ENCODE peak calls at places on chromosomes 3 and 15, in seven cellular contexts. E is GM23248, L is T-helper 17 cell, V is fibroblast of the aortic adventitia, R is left cardiac atrium, K is HEK293T, T is GF-D8. Q is an unnamed sample.

GRCh38 chr15:85583404-85584390 is 203.3 kb downstream of the AKAP13 start:
- DNase-seq in E (no peak), L (no peak), V (peak), R (peak), K (no peak), T (no peak), Q (peak)

GRCh38 chr3:142595581-142595950 is 627 bp upstream of the PLS1 start:
- DNase-seq in E (peak), L (no peak), V (peak), R (no peak), K (no peak), T (no peak), Q (no peak)

GRCh38 chr3:194986208-194987043 is 284.5 kb downstream of the XXYLT1 start:
- DNase-seq in E (no peak), L (no peak), V (peak), R (no peak), K (no peak), T (peak), Q (no peak)

GRCh38 chr3:48567090-48567489 is 3.5 kb upstream of the UCN2 start:
- DNase-seq in E (no peak), L (no peak), V (no peak), R (no peak), K (no peak), T (no peak), Q (no peak)

GRCh38 chr3:192795021-192795420 is 67.7 kb upstream of the FGF12 start:
- DNase-seq in E (no peak), L (no peak), V (peak), R (no peak), K (no peak), T (no peak), Q (no peak)

GRCh38 chr3:144866504-144866903 is 894.9 kb downstream of the DIPK2A start:
- DNase-seq in E (no peak), L (no peak), V (no peak), R (no peak), K (no peak), T (no peak), Q (no peak)

GRCh38 chr15:98745650-98746374 is 97.5 kb downstream of the IGF1R start:
- DNase-seq in E (no peak), L (no peak), V (no peak), R (no peak), K (no peak), T (peak), Q (no peak)

GRCh38 chr3:44318929-44319328 is 19.6 kb upstream of the TCAIM start:
- DNase-seq in E (no peak), L (no peak), V (no peak), R (no peak), K (no peak), T (peak), Q (no peak)

GRCh38 chr3:126745760-126746394 is 41.8 kb downstream of the CHCHD6 start:
- DNase-seq in E (no peak), L (no peak), V (peak), R (peak), K (no peak), T (no peak), Q (peak)

GRCh38 chr15:77120576-77120975 is 49.7 kb upstream of the TSPAN3 start:
- DNase-seq in E (no peak), L (no peak), V (no peak), R (no peak), K (no peak), T (no peak), Q (no peak)

GRCh38 chr3:126205717-126206655 is 25.6 kb upstream of the ALDH1L1 start:
- DNase-seq in E (no peak), L (no peak), V (peak), R (no peak), K (no peak), T (no peak), Q (no peak)

GRCh38 chr15:31799711-31800321 is 230.5 kb upstream of the CHRNA7 start:
- DNase-seq in E (peak), L (no peak), V (no peak), R (peak), K (no peak), T (no peak), Q (peak)

GRCh38 chr15:34122771-34123183 is 20.9 kb downstream of the PGBD4 start:
- DNase-seq in E (peak), L (no peak), V (peak), R (no peak), K (no peak), T (no peak), Q (no peak)

GRCh38 chr15:72050700-72051099 is 67.2 kb downstream of the MYO9A start:
- DNase-seq in E (peak), L (no peak), V (no peak), R (no peak), K (no peak), T (no peak), Q (no peak)

GRCh38 chr3:171950373-171950772 is 89.0 kb upstream of the FNDC3B start:
- DNase-seq in E (peak), L (no peak), V (peak), R (no peak), K (peak), T (no peak), Q (no peak)

GRCh38 chr3:127484601-127485388 is 105.7 kb downstream of the TPRA1 start:
- DNase-seq in E (peak), L (no peak), V (peak), R (no peak), K (no peak), T (no peak), Q (no peak)

GRCh38 chr3:24149032-24149431 is 203.9 kb downstream of the NR1D2 start:
- DNase-seq in E (no peak), L (no peak), V (no peak), R (no peak), K (peak), T (no peak), Q (no peak)

GRCh38 chr3:179045719-179046402 is 25.7 kb downstream of the ZMAT3 start:
- DNase-seq in E (no peak), L (no peak), V (no peak), R (no peak), K (no peak), T (no peak), Q (no peak)

GRCh38 chr3:74353039-74353438 is 261.4 kb downstream of the CNTN3 start:
- DNase-seq in E (peak), L (no peak), V (no peak), R (no peak), K (no peak), T (no peak), Q (no peak)

GRCh38 chr15:51982770-51983103 is 11.2 kb upstream of the LEO1 start:
- DNase-seq in E (peak), L (no peak), V (no peak), R (no peak), K (no peak), T (no peak), Q (no peak)

GRCh38 chr15:81813215-81813614 is 232.6 kb downstream of the MEX3B start:
- DNase-seq in E (no peak), L (no peak), V (no peak), R (no peak), K (peak), T (no peak), Q (no peak)

GRCh38 chr15:55110446-55110845 is 86.3 kb downstream of the RSL24D1 start:
- DNase-seq in E (no peak), L (no peak), V (no peak), R (no peak), K (no peak), T (no peak), Q (no peak)

GRCh38 chr3:194481525-194482195 is 5.1 kb downstream of the ATP13A3 start:
- DNase-seq in E (no peak), L (no peak), V (no peak), R (no peak), K (no peak), T (no peak), Q (no peak)

GRCh38 chr3:152298393-152299242 is 29.9 kb downstream of the MBNL1 start:
- DNase-seq in E (peak), L (peak), V (peak), R (peak), K (peak), T (peak), Q (peak)

GRCh38 chr15:76197703-76198455 is 113.4 kb downstream of the ETFA start:
- DNase-seq in E (peak), L (no peak), V (no peak), R (peak), K (no peak), T (no peak), Q (no peak)

GRCh38 chr3:33722626-33723370 is 4.7 kb upstream of the CLASP2 start:
- DNase-seq in E (peak), L (no peak), V (peak), R (no peak), K (no peak), T (no peak), Q (no peak)

GRCh38 chr15:96070636-96071035 is 259.9 kb upstream of the NR2F2 start:
- DNase-seq in E (peak), L (no peak), V (peak), R (no peak), K (no peak), T (no peak), Q (no peak)

GRCh38 chr3:41640076-41640475 is 321.8 kb downstream of the ULK4 start:
- DNase-seq in E (no peak), L (no peak), V (no peak), R (no peak), K (no peak), T (no peak), Q (no peak)

GRCh38 chr3:177982034-177982433 is 554.2 kb upstream of the KCNMB2 start:
- DNase-seq in E (peak), L (no peak), V (peak), R (no peak), K (no peak), T (no peak), Q (no peak)

GRCh38 chr3:14793126-14793857 is 25.5 kb upstream of the FGD5 start:
- DNase-seq in E (no peak), L (no peak), V (peak), R (peak), K (no peak), T (no peak), Q (peak)

Q was measured in heart right ventricle.